ENCODE peak calls at places on chromosomes 5 and 9, in four cellular contexts. Y is tibial nerve, Q is IMR-90, U is GM12865. X is an unnamed sample.

GRCh38 chr9:120877276-120878034 is 467 bp upstream of the PHF19 start:
- DNase-seq in U (peak), Q (peak), Y (peak), X (no peak)

GRCh38 chr5:142600611-142601360 is 85.1 kb downstream of the FGF1 start:
- DNase-seq in Y (peak), U (no peak), Q (peak), X (no peak)

GRCh38 chr5:150829744-150830143 is 16.6 kb upstream of the IRGM start:
- DNase-seq in U (no peak), Y (no peak), Q (no peak), X (no peak)

GRCh38 chr9:86471501-86471900 is 117.3 kb upstream of the TUT7 start:
- DNase-seq in Y (no peak), Q (no peak), U (no peak), X (no peak)

GRCh38 chr5:135245521-135246499 is 153.2 kb downstream of the MACROH2A1 start:
- DNase-seq in Y (no peak), Q (peak), U (no peak), X (no peak)

GRCh38 chr5:149834246-149834855 is 104.2 kb downstream of the PPARGC1B start:
- DNase-seq in Q (peak), U (peak), Y (peak), X (peak)

GRCh38 chr5:136769093-136769492 is 403.7 kb upstream of the TRPC7 start:
- DNase-seq in Q (no peak), U (peak), Y (no peak), X (no peak)

GRCh38 chr5:69416699-69417098 is 1.8 kb downstream of the MARVELD2 start:
- DNase-seq in Y (no peak), Q (no peak), U (no peak), X (no peak)

GRCh38 chr5:78570646-78571045 is 77.9 kb downstream of the LHFPL2 start:
- DNase-seq in Y (no peak), Q (no peak), U (no peak), X (no peak)

GRCh38 chr5:149671544-149671943 is 58.6 kb upstream of the PPARGC1B start:
- DNase-seq in Y (no peak), Q (no peak), U (no peak), X (no peak)

GRCh38 chr5:157767674-157768073 is 24.2 kb downstream of the LSM11 start:
- DNase-seq in Q (no peak), Y (no peak), U (no peak), X (no peak)

GRCh38 chr5:10324519-10325370 is 17.0 kb upstream of the CMBL start:
- DNase-seq in Y (no peak), Q (no peak), U (no peak), X (no peak)

GRCh38 chr5:164335837-164336236 is 830.4 kb downstream of the MAT2B start:
- DNase-seq in Y (no peak), Q (peak), U (no peak), X (no peak)

GRCh38 chr5:135149956-135150723 is 116.1 kb upstream of the PITX1 start:
- DNase-seq in Y (no peak), Q (no peak), U (no peak), X (no peak)

GRCh38 chr5:37723147-37723961 is 116.5 kb downstream of the GDNF start:
- DNase-seq in Y (no peak), U (peak), Q (no peak), X (no peak)

GRCh38 chr5:143401846-143402463 is 1.5 kb downstream of the NR3C1 start:
- DNase-seq in U (peak), Q (peak), Y (no peak), X (no peak)

GRCh38 chr9:4308482-4308881 is 8.6 kb upstream of the GLIS3 start:
- DNase-seq in Q (no peak), U (no peak), Y (no peak), X (no peak)

GRCh38 chr9:21104787-21105186 is 27.0 kb upstream of the IFNB1 start:
- DNase-seq in Y (no peak), U (no peak), Q (no peak), X (no peak)

GRCh38 chr9:69097053-69097452 is 61.5 kb downstream of the FXN start:
- DNase-seq in Q (peak), Y (no peak), U (no peak), X (no peak)

GRCh38 chr5:123752576-123752975 is 240.6 kb downstream of the CSNK1G3 start:
- DNase-seq in U (no peak), Y (peak), Q (peak), X (no peak)

GRCh38 chr9:37350486-37351190 is 71.9 kb upstream of the GRHPR start:
- DNase-seq in U (no peak), Q (peak), Y (no peak), X (no peak)

GRCh38 chr9:8895498-8896224 is 1096.1 kb upstream of the DMAC1 start:
- DNase-seq in U (peak), Y (peak), Q (peak), X (no peak)

GRCh38 chr5:132313378-132313777 is 19.2 kb downstream of the SLC22A4 start:
- DNase-seq in U (no peak), Q (peak), Y (no peak), X (no peak)

GRCh38 chr5:1152771-1153282 is 41.0 kb upstream of the SLC12A7 start:
- DNase-seq in Y (no peak), Q (no peak), U (no peak), X (no peak)

GRCh38 chr5:93598141-93598996 is 15.3 kb downstream of the NR2F1 start:
- DNase-seq in Y (no peak), U (no peak), Q (peak), X (no peak)

GRCh38 chr5:522899-523657 is 1.2 kb downstream of the SLC9A3 start:
- DNase-seq in Y (no peak), U (no peak), Q (no peak), X (no peak)

GRCh38 chr5:27944471-27944870 is 906.1 kb upstream of the CDH9 start:
- DNase-seq in Y (no peak), Q (no peak), U (no peak), X (no peak)

GRCh38 chr9:126357074-126357473 is 30.4 kb downstream of the MVB12B start:
- DNase-seq in Y (no peak), Q (no peak), U (no peak), X (no peak)
- H3K4me3 ChIP-seq in Y (no peak), Q (no peak), U (no peak), X (no peak)

GRCh38 chr5:82421119-82421518 is 143.0 kb upstream of the RPS23 start:
- DNase-seq in Y (no peak), U (no peak), Q (peak), X (no peak)
- TF ChIP-seq CTCF in Y (no peak), U (no peak), Q (peak), X (no peak)

GRCh38 chr5:116872986-116873385 is 298.4 kb upstream of the SEMA6A start:
- DNase-seq in U (no peak), Q (no peak), Y (no peak), X (no peak)
- H3K4me3 ChIP-seq in U (no peak), Q (no peak), Y (no peak), X (no peak)

GRCh38 chr5:113040672-113041071 is 64.1 kb downstream of the DCP2 start:
- DNase-seq in U (no peak), Q (no peak), Y (no peak), X (no peak)
- TF ChIP-seq CTCF in U (no peak), Q (no peak), Y (no peak), X (no peak)

GRCh38 chr5:42518595-42519067 is 95.4 kb downstream of the GHR start:
- DNase-seq in Q (peak), U (no peak), Y (peak), X (no peak)

GRCh38 chr5:42520203-42520602 is 97.0 kb downstream of the GHR start:
- DNase-seq in Y (no peak), U (no peak), Q (no peak), X (no peak)

GRCh38 chr5:42520957-42521356 is 97.7 kb downstream of the GHR start:
- DNase-seq in Y (no peak), U (no peak), Q (no peak), X (no peak)

GRCh38 chr5:42526179-42526578 is 102.9 kb downstream of the GHR start:
- DNase-seq in U (no peak), Q (no peak), Y (no peak), X (no peak)

GRCh38 chr5:42522783-42523182 is 99.5 kb downstream of the GHR start:
- DNase-seq in Y (no peak), Q (no peak), U (no peak), X (no peak)
- H3K4me3 ChIP-seq in Y (no peak), Q (no peak), U (no peak), X (no peak)

GRCh38 chr5:148383564-148384388 is at the start of gene FBXO38:
- DNase-seq in Y (peak), Q (peak), U (peak), X (peak)
- TF ChIP-seq CTCF in Y (no peak), Q (no peak), U (no peak), X (peak)

DNA sequence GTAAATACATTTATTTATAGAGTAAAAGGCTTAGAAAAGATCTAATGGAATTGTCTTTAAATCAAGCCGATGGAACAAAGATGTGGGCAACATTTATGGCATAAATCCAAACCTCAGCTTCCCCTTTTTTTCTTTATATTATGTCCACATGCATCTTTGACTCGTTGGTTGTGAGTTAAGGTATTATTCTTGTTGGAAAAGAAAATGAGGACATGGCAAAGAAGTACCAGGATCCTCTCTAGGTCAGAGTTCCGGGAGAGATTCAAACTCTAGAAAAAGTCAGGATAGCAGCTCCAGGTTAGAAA is 500 bp upstream of the NME5 start:
- DNase-seq in Y (no peak), Q (no peak), U (no peak), X (no peak)
- H3K4me3 ChIP-seq in Y (no peak), Q (no peak), U (no peak), X (no peak)

X was measured in GM12864.